ENCODE peak calls at places on chromosomes 12 and 14, in five cellular contexts. A is kidney epithelial cell, Z is body of pancreas, P is PC-9, R is Panc1. O is an unnamed sample.

GRCh38 chr12:116346751-116347150 is 69.3 kb upstream of the MED13L start:
- DNase-seq in Z (no peak), A (no peak), R (no peak), P (peak), O (peak)

GRCh38 chr12:124694846-124695497 is 127.6 kb upstream of the NCOR2 start:
- DNase-seq in R (no peak), Z (no peak), P (peak), A (peak), O (peak)

GRCh38 chr12:10663869-10664268 is 10.0 kb downstream of the STYK1 start:
- DNase-seq in P (no peak), Z (no peak), A (no peak), R (no peak), O (no peak)

GRCh38 chr12:31226639-31227038 is 99.3 kb downstream of the SINHCAF start:
- DNase-seq in P (no peak), Z (no peak), R (no peak), A (no peak), O (no peak)

GRCh38 chr12:66071556-66071955 is 59.0 kb downstream of the LLPH start:
- DNase-seq in Z (no peak), R (no peak), P (no peak), A (no peak), O (no peak)

GRCh38 chr12:88627501-88627900 is 47.2 kb upstream of the KITLG start:
- DNase-seq in A (no peak), R (no peak), Z (no peak), P (no peak), O (no peak)

GRCh38 chr14:74526854-74527585 is 33.5 kb downstream of the ISCA2 start:
- DNase-seq in R (no peak), P (peak), Z (no peak), A (no peak), O (no peak)

GRCh38 chr12:31859232-31859977 is 99.8 kb upstream of the RESF1 start:
- DNase-seq in P (no peak), A (no peak), R (no peak), Z (no peak), O (no peak)

GRCh38 chr14:24418492-24418873 is 11.0 kb downstream of the CBLN3 start:
- DNase-seq in R (no peak), A (no peak), P (peak), Z (peak), O (no peak)

GRCh38 chr12:21771311-21771710 is 3.2 kb downstream of the KCNJ8 start:
- DNase-seq in R (no peak), A (no peak), P (no peak), Z (no peak), O (no peak)

GRCh38 chr12:21774358-21775129 is at the start of gene KCNJ8:
- DNase-seq in R (no peak), P (no peak), Z (peak), A (peak), O (no peak)

GRCh38 chr12:21775130-21775920 is 819 bp upstream of the KCNJ8 start:
- DNase-seq in A (no peak), R (no peak), P (no peak), Z (no peak), O (no peak)

GRCh38 chr12:21773799-21774198 is 707 bp downstream of the KCNJ8 start:
- DNase-seq in R (no peak), A (no peak), Z (no peak), P (no peak), O (no peak)

GRCh38 chr12:21773263-21773741 is 1.2 kb downstream of the KCNJ8 start:
- DNase-seq in A (no peak), R (no peak), Z (peak), P (no peak), O (no peak)
- TF ChIP-seq CTCF in A (peak), R (peak), Z (peak), P (peak), O (peak)

DNA sequence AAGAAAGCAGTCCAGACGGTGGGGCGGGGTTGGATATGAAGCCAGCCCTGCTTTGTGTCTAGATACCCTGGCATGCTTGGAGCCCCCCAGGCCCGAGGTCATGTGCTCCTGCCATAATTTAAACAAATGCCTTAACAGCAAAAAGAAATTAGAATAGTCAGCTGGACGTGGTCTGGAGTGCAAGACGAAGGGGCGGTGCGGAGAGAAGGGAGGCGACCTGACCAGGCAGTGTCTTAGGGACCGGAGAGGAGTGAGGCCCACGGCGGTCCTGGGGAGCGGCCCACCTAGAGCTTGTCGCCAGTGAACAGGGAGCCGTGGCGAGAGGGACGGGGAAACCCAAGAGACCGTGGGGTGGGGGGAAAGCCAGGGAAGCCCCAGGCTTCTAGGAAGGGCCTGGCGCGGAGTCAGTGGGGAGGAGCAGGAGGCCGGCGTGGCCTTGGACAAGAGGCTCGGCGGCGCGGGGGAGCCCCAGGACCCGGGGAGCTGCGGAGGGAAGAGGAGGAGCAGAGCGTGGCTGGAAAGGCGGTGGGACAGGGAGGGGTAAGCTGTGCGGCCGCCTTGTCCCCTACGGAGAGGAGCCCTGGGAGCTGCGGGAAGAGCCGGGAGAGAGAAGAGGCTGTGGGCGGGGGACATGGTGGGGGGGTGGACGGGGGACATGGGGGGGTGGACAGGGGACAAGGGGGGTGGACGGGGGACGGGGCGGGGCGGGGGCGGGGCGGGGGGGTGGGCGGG is 118.5 kb upstream of the C14orf180 start:
- DNase-seq in A (no peak), P (no peak), Z (no peak), R (no peak), O (no peak)
- H3K4me3 ChIP-seq in A (no peak), P (no peak), Z (no peak), R (no peak), O (no peak)

DNA sequence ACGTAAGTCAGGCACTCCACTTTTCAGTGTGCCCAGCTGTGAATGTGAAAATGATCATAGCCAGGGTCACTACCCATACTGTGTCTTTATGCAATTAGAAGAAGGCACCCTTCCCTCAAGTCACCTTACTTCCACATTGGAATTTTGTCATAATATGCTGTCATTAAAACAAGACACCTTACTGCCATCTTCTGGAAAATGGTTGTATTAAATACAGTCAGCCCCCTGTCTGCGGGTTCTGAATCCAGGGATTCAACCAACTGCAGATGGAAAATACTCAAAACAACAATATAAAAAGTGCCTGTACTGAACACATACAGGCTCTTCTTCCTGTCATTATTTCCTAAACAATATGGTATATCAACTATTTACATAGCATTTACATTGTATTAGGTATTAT is 70.2 kb upstream of the TBX5 start:
- DNase-seq in A (no peak), R (no peak), Z (no peak), P (no peak), O (peak)
- TF ChIP-seq CTCF in A (peak), R (peak), Z (peak), P (peak), O (peak)

DNA sequence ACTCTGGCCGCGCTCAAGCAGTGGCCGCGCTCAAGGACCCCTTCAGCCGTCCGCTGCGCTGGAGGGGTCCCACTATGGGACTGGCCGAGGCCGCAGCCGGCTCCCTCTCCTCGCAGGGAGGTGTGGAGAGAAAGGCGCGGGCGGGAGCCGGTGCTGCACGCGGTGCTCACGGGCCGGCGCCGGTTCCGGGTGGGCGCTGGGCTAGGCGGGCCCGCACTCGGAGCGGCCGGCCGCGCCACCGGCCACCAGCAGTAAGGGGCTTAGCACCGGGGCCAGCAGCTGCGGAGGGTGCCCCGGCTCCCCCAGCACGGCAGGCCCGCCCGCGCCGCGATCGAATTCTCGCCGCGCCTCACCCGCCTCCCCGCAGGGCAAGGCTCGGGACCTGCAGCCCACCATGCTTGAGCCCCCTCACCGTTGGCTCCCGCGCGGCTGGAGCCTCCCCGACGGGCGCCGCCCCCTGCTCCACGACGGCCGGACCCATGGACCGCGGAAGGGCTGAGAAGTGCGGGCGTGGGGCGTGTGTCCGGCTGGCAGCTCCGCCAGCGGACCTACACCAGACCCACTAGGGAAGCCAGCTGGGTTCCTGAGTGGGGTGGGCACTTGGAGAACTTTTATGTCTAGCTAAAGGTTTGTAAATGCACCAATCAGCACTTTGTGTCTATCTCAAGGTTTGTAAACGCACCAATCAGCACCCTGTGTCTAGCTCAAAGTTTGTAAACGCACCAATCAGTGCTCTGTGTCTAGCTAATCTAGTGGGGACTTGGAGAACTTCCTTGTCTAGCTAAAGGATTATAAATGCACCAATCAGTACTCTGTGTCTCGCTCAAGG is 49.5 kb downstream of the KLHL28 start:
- DNase-seq in Z (peak), P (no peak), R (no peak), A (no peak), O (no peak)
- H3K4me3 ChIP-seq in Z (no peak), P (no peak), R (no peak), A (peak), O (peak)

DNA sequence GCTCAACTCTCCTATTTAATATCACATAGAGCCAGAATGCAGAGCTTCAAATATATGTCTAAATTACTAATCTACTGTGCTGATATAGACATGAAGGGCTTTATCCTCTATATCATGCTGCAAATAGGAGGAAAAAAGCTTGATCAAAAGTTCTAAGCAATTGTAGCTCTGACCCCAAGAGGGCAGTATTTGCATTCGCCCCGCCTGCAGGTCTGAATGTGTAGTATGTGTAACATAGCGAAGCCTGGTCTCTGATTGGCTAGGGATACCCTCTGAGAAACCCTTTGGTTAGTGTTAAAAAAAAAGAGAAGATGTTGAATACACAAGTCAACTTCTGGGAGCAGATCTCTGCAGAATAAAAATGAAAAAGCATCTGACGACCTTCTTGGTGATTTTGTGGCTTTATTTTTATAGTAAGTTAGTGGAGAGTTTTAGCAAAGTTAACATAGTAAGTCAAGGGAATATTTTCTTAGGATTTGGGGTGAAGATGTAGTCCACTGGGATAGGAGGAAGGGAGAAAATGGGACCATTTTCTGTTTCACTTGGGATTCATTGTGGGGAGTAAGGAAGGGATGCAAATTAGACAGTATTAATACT is 151.6 kb upstream of the OR4E1 start:
- DNase-seq in R (no peak), A (no peak), P (no peak), Z (no peak), O (no peak)
- TF ChIP-seq CTCF in R (peak), A (peak), P (peak), Z (peak), O (peak)

DNA sequence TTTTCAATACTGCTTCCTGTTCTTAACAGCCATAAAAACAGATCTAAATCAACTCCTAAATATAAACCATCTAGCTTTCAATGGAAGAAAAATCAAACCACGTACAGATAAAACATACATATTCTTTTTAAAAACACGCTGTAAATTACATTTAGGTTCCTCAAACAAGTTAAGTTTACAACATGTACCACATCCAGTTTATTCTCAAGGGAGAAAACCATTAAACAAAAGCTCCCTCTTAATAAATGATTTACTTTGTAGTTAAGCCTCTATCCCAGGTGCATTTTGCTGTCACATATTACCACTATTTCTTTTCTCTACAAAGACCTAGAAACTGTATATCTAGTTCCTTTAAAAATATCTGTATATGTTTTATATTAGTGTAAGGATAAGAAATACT is 3.1 kb downstream of the NUMB start:
- DNase-seq in R (no peak), P (no peak), A (no peak), Z (no peak), O (no peak)
- H3K4me3 ChIP-seq in R (no peak), P (no peak), A (no peak), Z (no peak), O (no peak)

DNA sequence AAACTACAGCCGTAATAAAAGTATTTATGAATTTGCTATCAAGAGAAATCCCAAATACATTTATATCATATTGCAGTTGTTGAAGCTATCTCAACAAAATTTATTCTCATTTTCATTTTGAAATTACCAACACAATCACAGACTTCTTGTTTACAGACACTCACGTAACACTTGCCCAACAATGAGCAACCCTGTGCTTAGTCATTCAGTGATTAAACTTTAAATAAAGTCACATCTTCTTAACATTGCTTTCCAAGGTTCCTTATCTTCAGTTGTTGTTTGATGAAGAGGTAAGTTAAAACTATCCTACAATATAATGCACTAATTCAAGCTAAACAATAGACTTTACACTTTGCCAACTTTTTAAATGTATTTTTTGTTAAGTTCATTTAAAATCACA is 601.8 kb downstream of the SLC16A7 start:
- DNase-seq in A (no peak), P (no peak), R (peak), Z (no peak), O (no peak)
- TF ChIP-seq CTCF in A (no peak), P (no peak), R (no peak), Z (no peak), O (no peak)

O was measured in HFF-Myc.